ENCODE peak calls at places on chromosomes 5 and 9, in four cellular contexts. Q is pancreas; T is stimulated activated naive CD8-positive, alpha-beta T cell treated with anti-CD3 and anti-CD28 coated beads, Interleukin-15, Interleukin-2, amounts not matched to agents 100 U/mL and 50 U/mL, for 24 hours; J is SJSA1. R is an unnamed sample.

GRCh38 chr5:103894882-103895281 is 332.3 kb upstream of the NUDT12 start:
- DNase-seq in J (no peak), T (no peak), Q (no peak), R (peak)

GRCh38 chr9:111108946-111109345 is 70.7 kb upstream of the LPAR1 start:
- DNase-seq in Q (no peak), J (no peak), T (no peak), R (no peak)

GRCh38 chr9:88990721-88991065 is 575 bp upstream of the S1PR3 start:
- DNase-seq in Q (no peak), T (no peak), J (no peak), R (no peak)

GRCh38 chr5:116600876-116601275 is 26.3 kb upstream of the SEMA6A start:
- DNase-seq in Q (no peak), T (no peak), J (no peak), R (no peak)

GRCh38 chr9:94798668-94799067 is 72.2 kb downstream of the AOPEP start:
- DNase-seq in Q (no peak), T (no peak), J (no peak), R (no peak)

GRCh38 chr9:81416476-81417298 is 272.7 kb downstream of the TLE1 start:
- DNase-seq in T (no peak), Q (no peak), J (no peak), R (no peak)

GRCh38 chr5:147558131-147558730 is 48.4 kb upstream of the DPYSL3 start:
- DNase-seq in T (no peak), Q (no peak), J (no peak), R (no peak)

GRCh38 chr5:180157866-180158265 is 51.1 kb downstream of the RASGEF1C start:
- DNase-seq in Q (no peak), T (no peak), J (no peak), R (no peak)

GRCh38 chr5:168976311-168976893 is 324.5 kb downstream of the SLIT3 start:
- DNase-seq in Q (no peak), J (no peak), T (no peak), R (no peak)

GRCh38 chr5:83265318-83265717 is 188.0 kb downstream of the XRCC4 start:
- DNase-seq in Q (peak), J (no peak), T (no peak), R (no peak)

GRCh38 chr5:164663223-164663989 is 1158.0 kb downstream of the MAT2B start:
- DNase-seq in Q (no peak), J (no peak), T (no peak), R (no peak)

GRCh38 chr5:83564069-83564749 is 92.7 kb downstream of the VCAN start:
- DNase-seq in J (no peak), T (no peak), Q (no peak), R (no peak)

GRCh38 chr5:89729623-89730390 is 679.7 kb downstream of the CETN3 start:
- DNase-seq in T (no peak), Q (no peak), J (no peak), R (no peak)

GRCh38 chr5:139863361-139863760 is 67.8 kb downstream of the PSD2 start:
- DNase-seq in J (no peak), Q (no peak), T (no peak), R (peak)

GRCh38 chr9:101907466-101907865 is 169.0 kb upstream of the GRIN3A start:
- DNase-seq in Q (no peak), J (no peak), T (no peak), R (no peak)

GRCh38 chr9:73133042-73133651 is 18.5 kb upstream of the ANXA1 start:
- DNase-seq in T (no peak), J (no peak), Q (no peak), R (no peak)

GRCh38 chr5:136712628-136713027 is 347.3 kb upstream of the TRPC7 start:
- DNase-seq in J (no peak), T (no peak), Q (no peak), R (no peak)

GRCh38 chr9:77793909-77794308 is 145.8 kb upstream of the GNA14 start:
- DNase-seq in T (no peak), Q (no peak), J (no peak), R (no peak)

R was measured in caudate nucleus.